ENCODE peak calls at places on chromosomes 4 and X, in eight cellular contexts. O is body of pancreas, U is activated gamma-delta T cell, P is adrenal gland, X is astrocyte of the spinal cord, Z is neuronal stem cell, M is A549, R is EL. Q is an unnamed sample.

GRCh38 chr4:138452823-138453222 is 210.7 kb upstream of the SLC7A11 start:
- DNase-seq in O (no peak), U (no peak), P (no peak), X (no peak), Z (no peak), M (no peak), R (no peak), Q (no peak)

GRCh38 chrX:133661962-133662839 is 246.9 kb upstream of the GPC4 start:
- DNase-seq in O (no peak), U (no peak), P (no peak), X (peak), Z (no peak), M (no peak), R (no peak), Q (no peak)

GRCh38 chr4:86664959-86665358 is 70.8 kb downstream of the PTPN13 start:
- DNase-seq in O (no peak), U (no peak), P (no peak), X (peak), Z (no peak), M (no peak), R (peak), Q (no peak)

GRCh38 chrX:37834937-37835336 is 12.4 kb downstream of the DYNLT3 start:
- DNase-seq in O (no peak), U (no peak), P (no peak), X (no peak), Z (no peak), M (no peak), R (no peak), Q (no peak)

GRCh38 chrX:7170903-7171302 is 22.9 kb upstream of the PUDP start:
- DNase-seq in O (peak), U (no peak), P (no peak), X (no peak), Z (no peak), M (peak), R (peak), Q (peak)

GRCh38 chr4:145796338-145796737 is 116.4 kb downstream of the C4orf51 start:
- DNase-seq in O (no peak), U (no peak), P (no peak), X (no peak), Z (no peak), M (no peak), R (no peak), Q (no peak)

GRCh38 chr4:6491235-6491634 is 18.8 kb upstream of the PPP2R2C start:
- DNase-seq in O (no peak), U (no peak), P (no peak), X (no peak), Z (no peak), M (no peak), R (no peak), Q (no peak)

GRCh38 chr4:120293341-120293740 is 226.7 kb upstream of the MAD2L1 start:
- DNase-seq in O (no peak), U (no peak), P (no peak), X (peak), Z (no peak), M (no peak), R (no peak), Q (no peak)

GRCh38 chr4:116702949-116703348 is 382.4 kb downstream of the TRAM1L1 start:
- DNase-seq in O (peak), U (no peak), P (peak), X (no peak), Z (no peak), M (peak), R (no peak), Q (no peak)

GRCh38 chr4:158484173-158484885 is 37.4 kb upstream of the RXFP1 start:
- DNase-seq in O (no peak), U (no peak), P (no peak), X (peak), Z (no peak), M (no peak), R (peak), Q (no peak)

GRCh38 chrX:11566814-11567213 is 98.9 kb downstream of the ARHGAP6 start:
- DNase-seq in O (no peak), U (no peak), P (no peak), X (peak), Z (no peak), M (no peak), R (peak), Q (no peak)

GRCh38 chr4:74318270-74318669 is 10.0 kb downstream of the EPGN start:
- DNase-seq in O (no peak), U (no peak), P (no peak), X (no peak), Z (no peak), M (no peak), R (no peak), Q (no peak)